ENCODE peak calls at places on chromosomes 16 and 17, in nine cellular contexts. C is fibroblast of the aortic adventitia; W is GM19239; S is NCI-H1436 treated with DMSO at 0.1 percent for 48 hours; N is stimulated activated CD8-positive, alpha-beta memory T cell treated with anti-CD3 and anti-CD28 coated beads, Interleukin-7, amount 100 ng/mL, for 4 hours; A is Peyer's patch; G is iris pigment epithelial cell; K is aorta; T is left colon. M is an unnamed sample.

GRCh38 chr17:77054926-77055325 is 85.8 kb upstream of the SEC14L1 start:
- DNase-seq in C (no peak), W (no peak), S (no peak), N (no peak), A (no peak), G (no peak), K (no peak), T (no peak), M (peak)

GRCh38 chr16:56635441-56635967 is 3.0 kb upstream of the MT1A start:
- DNase-seq in C (no peak), W (no peak), S (no peak), N (no peak), A (no peak), G (no peak), K (no peak), T (no peak), M (no peak)

GRCh38 chr17:45848868-45849535 is 4.3 kb downstream of the SPPL2C start:
- DNase-seq in C (peak), W (no peak), S (no peak), N (no peak), A (no peak), G (no peak), K (peak), T (no peak), M (no peak)

GRCh38 chr17:52604105-52604504 is 445.6 kb upstream of the CA10 start:
- DNase-seq in C (no peak), W (no peak), S (no peak), N (no peak), A (no peak), G (no peak), K (no peak), T (no peak), M (no peak)

GRCh38 chr17:82674656-82675475 is 23.6 kb downstream of the RAB40B start:
- DNase-seq in C (no peak), W (no peak), S (no peak), N (no peak), A (no peak), G (no peak), K (no peak), T (peak), M (no peak)

GRCh38 chr17:61139219-61139618 is 260.4 kb upstream of the TBX2 start:
- DNase-seq in C (peak), W (peak), S (no peak), N (peak), A (peak), G (peak), K (peak), T (peak), M (no peak)

GRCh38 chr16:66432429-66432828 is 5.3 kb downstream of the BEAN1 start:
- DNase-seq in C (no peak), W (no peak), S (no peak), N (no peak), A (no peak), G (no peak), K (no peak), T (no peak), M (no peak)

GRCh38 chr16:86020971-86021370 is 122.0 kb downstream of the IRF8 start:
- DNase-seq in C (no peak), W (no peak), S (no peak), N (no peak), A (no peak), G (no peak), K (no peak), T (no peak), M (no peak)

GRCh38 chr17:49872776-49873377 is 25.0 kb upstream of the TAC4 start:
- DNase-seq in C (no peak), W (no peak), S (no peak), N (no peak), A (no peak), G (no peak), K (no peak), T (no peak), M (peak)

M was measured in DMS79 treated with DMSO at 0.1 percent for 48 hours.